ENCODE peak calls at places on chromosomes 11 and 22, in seven cellular contexts. One of them, this sample, is unnamed.

GRCh38 chr11:122656073-122656630 is 630 bp downstream of the UBASH3B start:
- DNase-seq in colonic mucosa: peak; percentile 44
- DNase-seq in prostate gland: peak; percentile 26
- DNase-seq in HCT116: no peak
- DNase-seq in tibial nerve: peak; percentile 11
- DNase-seq in astrocyte: peak; percentile 59
- DNase-seq in endodermal cell: no peak
- DNase-seq in this sample: peak; percentile 55

GRCh38 chr11:118200901-118201680 is 23.7 kb downstream of the JAML start:
- DNase-seq in colonic mucosa: no peak
- DNase-seq in HCT116: no peak
- DNase-seq in astrocyte: no peak
- DNase-seq in tibial nerve: no peak
- DNase-seq in prostate gland: no peak
- DNase-seq in endodermal cell: no peak
- DNase-seq in this sample: no peak

GRCh38 chr11:60377737-60378136 is 595 bp upstream of the MS4A7 start:
- DNase-seq in tibial nerve: peak; percentile 60
- DNase-seq in prostate gland: no peak
- DNase-seq in colonic mucosa: peak; percentile 36
- DNase-seq in endodermal cell: no peak
- DNase-seq in HCT116: no peak
- DNase-seq in astrocyte: no peak
- DNase-seq in this sample: no peak

GRCh38 chr11:31114437-31114836 is 255.1 kb downstream of the DCDC1 start:
- DNase-seq in HCT116: no peak
- DNase-seq in colonic mucosa: no peak
- DNase-seq in astrocyte: no peak
- DNase-seq in tibial nerve: no peak
- DNase-seq in endodermal cell: no peak
- DNase-seq in prostate gland: peak; percentile 5
- DNase-seq in this sample: no peak

GRCh38 chr11:68890490-68891231 is 13.0 kb downstream of the MRPL21 start:
- DNase-seq in endodermal cell: peak; percentile 55
- DNase-seq in astrocyte: peak; percentile 82
- DNase-seq in prostate gland: peak; percentile 94
- DNase-seq in colonic mucosa: peak; percentile 36
- DNase-seq in tibial nerve: peak; percentile 89
- DNase-seq in HCT116: no peak
- DNase-seq in this sample: no peak

GRCh38 chr11:123549901-123550619 is 104.4 kb downstream of the SCN3B start:
- DNase-seq in prostate gland: no peak
- DNase-seq in tibial nerve: no peak
- DNase-seq in astrocyte: peak; percentile 55
- DNase-seq in HCT116: no peak
- DNase-seq in colonic mucosa: no peak
- DNase-seq in endodermal cell: peak; percentile 54
- DNase-seq in this sample: no peak

GRCh38 chr11:126109941-126110731 is 47.5 kb upstream of the CDON start:
- DNase-seq in HCT116: no peak
- DNase-seq in endodermal cell: no peak
- DNase-seq in astrocyte: peak; percentile 75
- DNase-seq in prostate gland: no peak
- DNase-seq in colonic mucosa: no peak
- DNase-seq in tibial nerve: no peak
- DNase-seq in this sample: peak; percentile 60

GRCh38 chr11:43579171-43579918 is 101.2 kb upstream of the HSD17B12 start:
- DNase-seq in colonic mucosa: no peak
- DNase-seq in astrocyte: peak; percentile 27
- DNase-seq in endodermal cell: peak; percentile 90
- DNase-seq in HCT116: no peak
- DNase-seq in tibial nerve: no peak
- DNase-seq in prostate gland: no peak
- DNase-seq in this sample: no peak

GRCh38 chr11:2796508-2797180 is 88.9 kb downstream of the CDKN1C start:
- DNase-seq in astrocyte: no peak
- DNase-seq in colonic mucosa: no peak
- DNase-seq in endodermal cell: peak; percentile 33
- DNase-seq in tibial nerve: no peak
- DNase-seq in HCT116: no peak
- DNase-seq in prostate gland: no peak
- DNase-seq in this sample: no peak

GRCh38 chr11:117643606-117644300 is 153.3 kb downstream of the DSCAML1 start:
- DNase-seq in tibial nerve: no peak
- DNase-seq in endodermal cell: peak; percentile 76
- DNase-seq in astrocyte: no peak
- DNase-seq in colonic mucosa: no peak
- DNase-seq in HCT116: no peak
- DNase-seq in prostate gland: no peak
- DNase-seq in this sample: no peak

GRCh38 chr11:78588517-78588916 is 13.9 kb upstream of the NARS2 start:
- DNase-seq in prostate gland: no peak
- DNase-seq in HCT116: no peak
- DNase-seq in endodermal cell: no peak
- DNase-seq in tibial nerve: no peak
- DNase-seq in astrocyte: no peak
- DNase-seq in colonic mucosa: no peak
- DNase-seq in this sample: no peak

GRCh38 chr11:75562836-75563484 is 907 bp downstream of the SERPINH1 start:
- DNase-seq in endodermal cell: peak; percentile 92
- DNase-seq in astrocyte: peak; percentile 62
- DNase-seq in prostate gland: peak; percentile 12
- DNase-seq in tibial nerve: no peak
- DNase-seq in colonic mucosa: no peak
- DNase-seq in HCT116: no peak
- DNase-seq in this sample: peak; percentile 51

GRCh38 chr11:57941875-57942274 is 81.8 kb upstream of the OR9Q1 start:
- DNase-seq in colonic mucosa: no peak
- DNase-seq in tibial nerve: no peak
- DNase-seq in astrocyte: no peak
- DNase-seq in HCT116: no peak
- DNase-seq in prostate gland: no peak
- DNase-seq in endodermal cell: no peak
- DNase-seq in this sample: no peak

GRCh38 chr22:26318975-26319374 is 110.1 kb upstream of the ASPHD2 start:
- DNase-seq in tibial nerve: no peak
- DNase-seq in astrocyte: peak; percentile 68
- DNase-seq in prostate gland: no peak
- DNase-seq in endodermal cell: peak; percentile 59
- DNase-seq in HCT116: no peak
- DNase-seq in colonic mucosa: no peak
- DNase-seq in this sample: no peak

GRCh38 chr22:40204331-40205116 is 26.8 kb downstream of the TNRC6B start:
- DNase-seq in colonic mucosa: no peak
- DNase-seq in astrocyte: peak; percentile 65
- DNase-seq in prostate gland: no peak
- DNase-seq in endodermal cell: no peak
- DNase-seq in tibial nerve: no peak
- DNase-seq in HCT116: no peak
- DNase-seq in this sample: no peak

GRCh38 chr11:14232652-14233051 is 126.3 kb downstream of the RRAS2 start:
- DNase-seq in endodermal cell: peak; percentile 86
- DNase-seq in HCT116: no peak
- DNase-seq in prostate gland: no peak
- DNase-seq in colonic mucosa: no peak
- DNase-seq in tibial nerve: no peak
- DNase-seq in astrocyte: no peak
- DNase-seq in this sample: no peak

GRCh38 chr22:28822930-28823481 is 22.6 kb upstream of the XBP1 start:
- DNase-seq in astrocyte: no peak
- DNase-seq in colonic mucosa: peak; percentile 73
- DNase-seq in endodermal cell: no peak
- DNase-seq in prostate gland: peak; percentile 90
- DNase-seq in HCT116: no peak
- DNase-seq in tibial nerve: no peak
- DNase-seq in this sample: peak; percentile 63

GRCh38 chr11:121841487-121842167 is 274.4 kb downstream of the BLID start:
- DNase-seq in astrocyte: peak; percentile 92
- DNase-seq in endodermal cell: no peak
- DNase-seq in prostate gland: no peak
- DNase-seq in HCT116: no peak
- DNase-seq in tibial nerve: no peak
- DNase-seq in colonic mucosa: no peak
- DNase-seq in this sample: no peak

GRCh38 chr22:48188211-48188845 is 1425.9 kb downstream of the TBC1D22A start:
- DNase-seq in astrocyte: no peak
- DNase-seq in HCT116: no peak
- DNase-seq in endodermal cell: peak; percentile 32
- DNase-seq in colonic mucosa: no peak
- DNase-seq in prostate gland: no peak
- DNase-seq in tibial nerve: no peak
- DNase-seq in this sample: no peak

GRCh38 chr22:38313384-38313955 is 3.8 kb downstream of the CSNK1E start:
- DNase-seq in prostate gland: no peak
- DNase-seq in tibial nerve: no peak
- DNase-seq in astrocyte: peak; percentile 93
- DNase-seq in endodermal cell: no peak
- DNase-seq in colonic mucosa: peak; percentile 52
- DNase-seq in HCT116: no peak
- DNase-seq in this sample: no peak
- H3K27ac ChIP-seq in prostate gland: peak overlapping the region; percentile 95
- H3K27ac ChIP-seq in tibial nerve: peak overlapping the region; percentile 99
- H3K27ac ChIP-seq in astrocyte: peak overlapping the region; percentile 91
- H3K27ac ChIP-seq in endodermal cell: peak overlapping the region; percentile 64
- H3K27ac ChIP-seq in colonic mucosa: peak overlapping the region; percentile 94
- H3K27ac ChIP-seq in HCT116: no peak overlapping the region
- H3K27ac ChIP-seq in this sample: peak overlapping the region; percentile 90

DNA sequence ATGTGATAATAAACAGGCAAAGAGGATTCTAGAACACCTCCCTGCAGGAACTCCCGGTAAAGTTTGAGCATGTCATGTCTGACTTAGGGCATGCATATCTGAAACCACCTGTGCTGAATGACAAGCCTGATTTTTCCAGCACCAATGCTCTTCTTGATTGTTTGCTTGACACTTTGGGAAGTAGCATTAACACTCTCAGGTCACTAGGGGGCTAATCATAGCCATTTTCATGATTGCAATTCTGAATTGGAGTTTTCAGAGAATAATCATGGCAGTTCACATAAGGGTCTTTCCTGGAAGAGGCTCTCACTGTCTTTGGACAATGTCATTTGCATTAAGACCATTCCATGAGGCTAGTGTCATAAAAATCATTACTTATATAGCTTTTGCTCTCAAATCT is 234.4 kb upstream of the MTNR1B start:
- DNase-seq in endodermal cell: no peak
- DNase-seq in tibial nerve: no peak
- DNase-seq in HCT116: no peak
- DNase-seq in astrocyte: no peak
- DNase-seq in colonic mucosa: no peak
- DNase-seq in prostate gland: no peak
- DNase-seq in this sample: no peak
- TF ChIP-seq CTCF in endodermal cell: peak; percentile 78
- TF ChIP-seq CTCF in tibial nerve: no peak
- TF ChIP-seq CTCF in HCT116: peak; percentile 49
- TF ChIP-seq CTCF in astrocyte: peak; percentile 40
- TF ChIP-seq CTCF in colonic mucosa: no peak
- TF ChIP-seq CTCF in prostate gland: no peak
- TF ChIP-seq CTCF in this sample: peak; percentile 61

GRCh38 chr11:11586465-11586864 is 35.3 kb downstream of the GALNT18 start:
- DNase-seq in colonic mucosa: no peak
- DNase-seq in HCT116: no peak
- DNase-seq in prostate gland: no peak
- DNase-seq in endodermal cell: peak; percentile 23
- DNase-seq in tibial nerve: no peak
- DNase-seq in astrocyte: no peak
- DNase-seq in this sample: no peak
- H3K27ac ChIP-seq in colonic mucosa: no peak overlapping the region
- H3K27ac ChIP-seq in HCT116: no peak overlapping the region
- H3K27ac ChIP-seq in prostate gland: no peak overlapping the region
- H3K27ac ChIP-seq in endodermal cell: no peak overlapping the region
- H3K27ac ChIP-seq in tibial nerve: no peak overlapping the region
- H3K27ac ChIP-seq in astrocyte: no peak overlapping the region
- H3K27ac ChIP-seq in this sample: no peak overlapping the region

GRCh38 chr22:38124236-38124974 is 13.9 kb upstream of the BAIAP2L2 start:
- DNase-seq in HCT116: no peak
- DNase-seq in colonic mucosa: no peak
- DNase-seq in endodermal cell: peak; percentile 78
- DNase-seq in tibial nerve: no peak
- DNase-seq in prostate gland: no peak
- DNase-seq in astrocyte: no peak
- DNase-seq in this sample: no peak
- TF ChIP-seq CTCF in HCT116: peak; percentile 22
- TF ChIP-seq CTCF in colonic mucosa: no peak
- TF ChIP-seq CTCF in endodermal cell: peak; percentile 65
- TF ChIP-seq CTCF in tibial nerve: no peak
- TF ChIP-seq CTCF in prostate gland: no peak
- TF ChIP-seq CTCF in astrocyte: no peak
- TF ChIP-seq CTCF in this sample: no peak

GRCh38 chr22:17807086-17807485 is 32.8 kb upstream of the BID start:
- DNase-seq in tibial nerve: no peak
- DNase-seq in colonic mucosa: no peak
- DNase-seq in HCT116: no peak
- DNase-seq in astrocyte: no peak
- DNase-seq in prostate gland: no peak
- DNase-seq in endodermal cell: no peak
- DNase-seq in this sample: no peak

GRCh38 chr22:17806437-17806836 is 32.2 kb upstream of the BID start:
- DNase-seq in prostate gland: no peak
- DNase-seq in endodermal cell: no peak
- DNase-seq in HCT116: no peak
- DNase-seq in colonic mucosa: no peak
- DNase-seq in tibial nerve: no peak
- DNase-seq in astrocyte: no peak
- DNase-seq in this sample: no peak

GRCh38 chr22:17810570-17811116 is 36.4 kb upstream of the BID start:
- DNase-seq in astrocyte: no peak
- DNase-seq in colonic mucosa: peak; percentile 36
- DNase-seq in tibial nerve: no peak
- DNase-seq in prostate gland: no peak
- DNase-seq in endodermal cell: no peak
- DNase-seq in HCT116: no peak
- DNase-seq in this sample: no peak

GRCh38 chr22:17808688-17809403 is 34.6 kb upstream of the BID start:
- DNase-seq in prostate gland: no peak
- DNase-seq in tibial nerve: no peak
- DNase-seq in colonic mucosa: no peak
- DNase-seq in astrocyte: no peak
- DNase-seq in endodermal cell: peak; percentile 71
- DNase-seq in HCT116: no peak
- DNase-seq in this sample: no peak

GRCh38 chr22:17807571-17808410 is 33.5 kb upstream of the BID start:
- DNase-seq in tibial nerve: no peak
- DNase-seq in colonic mucosa: no peak
- DNase-seq in astrocyte: peak; percentile 16
- DNase-seq in HCT116: no peak
- DNase-seq in prostate gland: no peak
- DNase-seq in endodermal cell: peak; percentile 68
- DNase-seq in this sample: no peak
- H3K27ac ChIP-seq in tibial nerve: no peak overlapping the region
- H3K27ac ChIP-seq in colonic mucosa: no peak overlapping the region
- H3K27ac ChIP-seq in astrocyte: no peak overlapping the region
- H3K27ac ChIP-seq in HCT116: no peak overlapping the region
- H3K27ac ChIP-seq in prostate gland: no peak overlapping the region
- H3K27ac ChIP-seq in endodermal cell: no peak overlapping the region
- H3K27ac ChIP-seq in this sample: no peak overlapping the region

DNA sequence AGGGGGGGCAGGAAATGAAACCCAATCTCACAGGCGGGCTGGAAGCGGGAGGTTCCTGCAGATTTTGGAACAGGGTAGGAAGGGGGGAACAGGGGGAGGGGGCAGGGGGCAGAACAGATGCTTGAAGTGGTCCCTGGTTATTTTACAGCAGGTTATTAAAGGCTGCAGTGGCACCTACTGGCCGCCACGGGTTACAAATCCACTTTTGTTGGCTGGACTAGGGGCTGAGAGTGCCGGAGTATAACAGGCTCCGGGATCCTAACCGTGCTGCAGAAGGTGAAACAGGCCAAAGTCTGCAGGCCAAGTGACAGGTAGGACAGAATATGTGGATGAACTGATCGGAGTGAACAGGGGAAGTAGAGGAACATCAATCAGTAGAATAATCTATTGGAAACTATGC is 2.5 kb downstream of the ROBO3 start:
- DNase-seq in tibial nerve: no peak
- DNase-seq in colonic mucosa: no peak
- DNase-seq in prostate gland: no peak
- DNase-seq in endodermal cell: peak; percentile 79
- DNase-seq in HCT116: peak; percentile 13
- DNase-seq in astrocyte: no peak
- DNase-seq in this sample: no peak
- TF ChIP-seq CTCF in tibial nerve: no peak
- TF ChIP-seq CTCF in colonic mucosa: no peak
- TF ChIP-seq CTCF in prostate gland: peak; percentile 28
- TF ChIP-seq CTCF in endodermal cell: peak; percentile 69
- TF ChIP-seq CTCF in HCT116: peak; percentile 52
- TF ChIP-seq CTCF in astrocyte: peak; percentile 33
- TF ChIP-seq CTCF in this sample: peak; percentile 62